ENCODE peak calls at places on chromosomes 2 and 18, in five cellular contexts. G, H, Y, L and D are unnamed samples.

GRCh38 chr18:42915240-42915791 is 200.2 kb downstream of the RIT2 start:
- DNase-seq in G (no peak), Y (no peak), H (no peak), L (no peak), D (no peak)

GRCh38 chr18:23851470-23852002 is 162.3 kb downstream of the LAMA3 start:
- DNase-seq in H (no peak), Y (no peak), L (no peak), G (no peak), D (no peak)

GRCh38 chr2:66443183-66443976 is 8.5 kb downstream of the MEIS1 start:
- DNase-seq in G (no peak), L (no peak), Y (no peak), H (no peak), D (no peak)

GRCh38 chr18:77340815-77341214 is 91.2 kb downstream of the GALR1 start:
- DNase-seq in H (no peak), Y (no peak), G (no peak), L (no peak), D (no peak)

GRCh38 chr2:239359194-239359912 is 41.5 kb downstream of the HDAC4 start:
- DNase-seq in Y (no peak), L (no peak), H (no peak), G (no peak), D (peak; percentile 46)

GRCh38 chr2:27831279-27832050 is 58.7 kb downstream of the RBKS start:
- DNase-seq in H (no peak), Y (no peak), L (no peak), G (no peak), D (peak; percentile 36)

GRCh38 chr2:239919779-239920545 is 105.2 kb downstream of the NDUFA10 start:
- DNase-seq in G (no peak), L (no peak), H (no peak), Y (no peak), D (no peak)

GRCh38 chr2:23507267-23508065 is 122.5 kb downstream of the KLHL29 start:
- DNase-seq in G (no peak), H (no peak), L (no peak), Y (no peak), D (no peak)

GRCh38 chr2:132651115-132652099 is 18.6 kb downstream of the LYPD1 start:
- DNase-seq in H (peak; percentile 65), G (peak; percentile 71), L (peak; percentile 54), Y (peak; percentile 11), D (peak; percentile 31)

GRCh38 chr18:22167471-22168151 is 1.8 kb upstream of the GATA6 start:
- DNase-seq in G (no peak), L (peak; percentile 70), H (peak; percentile 80), Y (no peak), D (peak; percentile 39)

GRCh38 chr18:23712445-23712844 is 23.2 kb downstream of the LAMA3 start:
- DNase-seq in L (no peak), Y (no peak), G (no peak), H (no peak), D (no peak)

GRCh38 chr2:159797468-159798375 is at the start of gene CD302:
- DNase-seq in H (peak; percentile 40), G (peak; percentile 45), L (peak; percentile 60), Y (peak; percentile 53), D (peak; percentile 88)

GRCh38 chr2:1685957-1686783 is 58.1 kb downstream of the PXDN start:
- DNase-seq in Y (peak; percentile 91), H (peak; percentile 87), L (peak; percentile 72), G (peak; percentile 62), D (peak; percentile 48)

GRCh38 chr2:16700566-16701259 is 35.1 kb upstream of the CYRIA start:
- DNase-seq in L (no peak), H (no peak), Y (no peak), G (no peak), D (no peak)

GRCh38 chr2:118763797-118764196 is 83.7 kb downstream of the EN1 start:
- DNase-seq in H (peak; percentile 73), L (no peak), Y (no peak), G (no peak), D (no peak)

GRCh38 chr2:105454801-105455485 is 56.1 kb upstream of the FHL2 start:
- DNase-seq in L (peak; percentile 87), Y (peak; percentile 7), H (peak; percentile 55), G (peak; percentile 61), D (peak; percentile 95)

GRCh38 chr2:34912084-34912483 is 1313.0 kb upstream of the FAM98A start:
- DNase-seq in Y (no peak), H (no peak), G (no peak), L (no peak), D (no peak)

GRCh38 chr2:5057895-5058294 is 634.3 kb upstream of the SOX11 start:
- DNase-seq in G (no peak), H (no peak), L (no peak), Y (no peak), D (no peak)

GRCh38 chr2:238203104-238203972 is at the start of gene ILKAP:
- DNase-seq in H (peak; percentile 84), Y (peak; percentile 81), G (peak; percentile 71), L (peak; percentile 79), D (peak; percentile 95)

GRCh38 chr2:29697181-29697580 is 224.2 kb downstream of the ALK start:
- DNase-seq in L (no peak), G (no peak), H (no peak), Y (no peak), D (no peak)

GRCh38 chr2:156037472-156037871 is 295.0 kb downstream of the NR4A2 start:
- DNase-seq in H (no peak), G (no peak), L (no peak), Y (no peak), D (no peak)

GRCh38 chr2:153077311-153077710 is 358.9 kb downstream of the ARL6IP6 start:
- DNase-seq in Y (no peak), H (no peak), L (peak; percentile 38), G (no peak), D (no peak)

GRCh38 chr2:103784271-103784670 is 1022.4 kb downstream of the TMEM182 start:
- DNase-seq in H (peak; percentile 74), G (no peak), Y (no peak), L (no peak), D (no peak)

GRCh38 chr2:24199968-24200590 is 25.2 kb downstream of the FAM228A start:
- DNase-seq in G (no peak), L (no peak), Y (no peak), H (no peak), D (no peak)

GRCh38 chr2:215969131-215969841 is 44.1 kb downstream of the MREG start:
- DNase-seq in H (no peak), G (no peak), L (no peak), Y (no peak), D (peak; percentile 50)

GRCh38 chr2:239269959-239270358 is 130.9 kb downstream of the HDAC4 start:
- DNase-seq in H (no peak), G (no peak), L (no peak), Y (no peak), D (no peak)

GRCh38 chr2:29174937-29175336 is 59.7 kb downstream of the CLIP4 start:
- DNase-seq in L (no peak), Y (no peak), H (peak; percentile 33), G (no peak), D (no peak)

GRCh38 chr2:15797231-15797945 is 143.0 kb upstream of the MYCN start:
- DNase-seq in L (no peak), G (no peak), Y (no peak), H (peak; percentile 65), D (no peak)

GRCh38 chr2:41902892-41903291 is 144.9 kb upstream of the PKDCC start:
- DNase-seq in G (no peak), L (no peak), H (no peak), Y (no peak), D (no peak)

GRCh38 chr2:48529189-48529588 is 765 bp upstream of the STON1 start:
- DNase-seq in G (no peak), L (no peak), H (peak; percentile 66), Y (no peak), D (no peak)

GRCh38 chr2:200397785-200398184 is 91.3 kb downstream of the SPATS2L start:
- DNase-seq in G (peak; percentile 64), L (peak; percentile 15), H (no peak), Y (no peak), D (peak; percentile 15)

GRCh38 chr18:41073372-41073954 is 881.6 kb upstream of the PIK3C3 start:
- DNase-seq in Y (peak; percentile 4), H (no peak), G (peak; percentile 90), L (peak; percentile 62), D (peak; percentile 62)

GRCh38 chr2:37795938-37796337 is 124.5 kb upstream of the CDC42EP3 start:
- DNase-seq in L (peak; percentile 60), H (peak; percentile 32), G (peak; percentile 90), Y (no peak), D (peak; percentile 90)

GRCh38 chr18:78728301-78729098 is 251.1 kb upstream of the SALL3 start:
- DNase-seq in L (no peak), Y (no peak), H (no peak), G (no peak), D (no peak)

GRCh38 chr18:27713727-27714080 is 463.2 kb downstream of the CDH2 start:
- DNase-seq in Y (no peak), H (no peak), L (peak; percentile 77), G (peak; percentile 15), D (peak; percentile 91)
- H3K9ac ChIP-seq in Y (no peak overlapping the region), H (no peak overlapping the region), L (no peak overlapping the region), G (no peak overlapping the region), D (no peak overlapping the region)

GRCh38 chr18:21105936-21106335 is 5.7 kb downstream of the ROCK1 start:
- DNase-seq in Y (no peak), L (no peak), G (no peak), H (no peak), D (no peak)
- H3K9ac ChIP-seq in Y (no peak overlapping the region), L (no peak overlapping the region), G (no peak overlapping the region), H (no peak overlapping the region), D (no peak overlapping the region)

GRCh38 chr2:61889212-61889956 is 928 bp upstream of the CCT4 start:
- DNase-seq in L (no peak), H (no peak), G (no peak), Y (peak; percentile 72), D (no peak)

GRCh38 chr2:61887684-61888303 is 662 bp downstream of the CCT4 start:
- DNase-seq in G (peak; percentile 36), L (peak; percentile 57), Y (no peak), H (peak; percentile 36), D (peak; percentile 69)

GRCh38 chr2:61882850-61883249 is 5.6 kb downstream of the CCT4 start:
- DNase-seq in H (no peak), L (no peak), Y (no peak), G (no peak), D (no peak)

DNA sequence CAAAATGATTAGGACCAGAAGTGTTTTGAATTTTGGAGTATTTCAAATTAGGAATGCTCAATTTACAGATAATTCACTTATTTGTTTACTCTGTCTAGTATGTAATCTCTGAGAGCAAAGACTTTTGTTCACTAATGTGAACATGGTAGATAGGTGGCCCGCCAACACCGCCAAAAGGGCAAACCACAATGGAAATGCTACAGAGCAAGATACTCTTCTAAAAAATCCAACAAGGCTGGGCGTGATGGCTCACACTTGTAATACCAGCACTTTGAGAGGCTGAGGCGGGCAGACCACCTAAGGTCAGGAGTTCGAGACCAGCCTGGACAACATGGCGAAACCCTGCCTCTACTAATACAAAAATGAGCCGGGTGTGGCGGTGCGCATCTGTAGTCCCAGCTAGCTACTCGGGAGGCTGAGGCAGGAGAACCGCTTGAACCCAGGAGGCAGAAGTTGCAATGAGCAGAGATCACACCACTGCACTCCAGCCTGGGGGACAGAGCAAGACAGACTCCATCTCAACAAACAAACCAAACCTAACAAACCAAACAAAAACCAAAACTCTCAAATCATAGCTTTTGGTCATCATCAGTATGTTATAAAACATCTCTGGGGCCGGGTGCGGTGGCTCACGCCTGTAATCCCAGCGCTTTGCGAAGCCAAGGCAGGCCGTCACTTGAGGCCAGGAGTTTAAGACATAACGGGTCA is 2.4 kb downstream of the CCT4 start:
- DNase-seq in L (no peak), G (no peak), Y (no peak), H (no peak), D (no peak)
- H3K9ac ChIP-seq in L (no peak overlapping the region), G (no peak overlapping the region), Y (no peak overlapping the region), H (no peak overlapping the region), D (no peak overlapping the region)

GRCh38 chr2:47015206-47015605 is 99.6 kb upstream of the MCFD2 start:
- DNase-seq in Y (no peak), H (peak; percentile 26), L (no peak), G (no peak), D (no peak)
- H3K9ac ChIP-seq in Y (no peak overlapping the region), H (no peak overlapping the region), L (no peak overlapping the region), G (peak overlapping the region; percentile 3), D (no peak overlapping the region)